ENCODE peak calls at places on chromosome 17, in ten cellular contexts. S, T, D, V, W, U, Y, P, L and Q are unnamed samples.
A peak's percentile ranks its signal among the peaks of the same experiment; 100 is the strongest.

GRCh38 chr17:78173025-78173715 is 4.8 kb downstream of the SYNGR2 start:
- DNase-seq in Y (no peak), L (no peak), V (no peak), T (no peak), W (no peak), P (no peak), U (no peak), D (peak; percentile 23), S (no peak), Q (no peak)

GRCh38 chr17:45907720-45908395 is 13.5 kb downstream of the MAPT start:
- DNase-seq in U (no peak), P (peak; percentile 61), S (no peak), D (no peak), V (no peak), L (no peak), Y (no peak), T (no peak), W (no peak), Q (no peak)

GRCh38 chr17:46003907-46004748 is 5.1 kb downstream of the STH start:
- DNase-seq in L (no peak), S (no peak), V (peak; percentile 38), W (no peak), D (no peak), U (peak; percentile 73), P (no peak), T (no peak), Y (no peak), Q (peak; percentile 45)

GRCh38 chr17:6248061-6248460 is 177.9 kb downstream of the WSCD1 start:
- DNase-seq in V (no peak), T (no peak), P (no peak), Y (no peak), D (no peak), S (no peak), U (no peak), W (no peak), L (no peak), Q (no peak)

GRCh38 chr17:79899584-79899983 is 60.3 kb upstream of the CBX4 start:
- DNase-seq in D (no peak), P (no peak), T (no peak), W (no peak), U (no peak), Y (no peak), L (no peak), S (no peak), V (no peak), Q (no peak)

GRCh38 chr17:16987001-16987829 is 15.3 kb upstream of the TNFRSF13B start:
- DNase-seq in W (no peak), T (no peak), V (no peak), U (no peak), Y (no peak), L (no peak), D (no peak), P (no peak), S (no peak), Q (no peak)

GRCh38 chr17:72187544-72187943 is 66.7 kb downstream of the SOX9 start:
- DNase-seq in P (no peak), L (no peak), V (peak; percentile 85), T (no peak), S (no peak), W (no peak), U (no peak), D (no peak), Y (no peak), Q (no peak)

GRCh38 chr17:39663688-39664580 is 1.2 kb upstream of the TCAP start:
- DNase-seq in D (no peak), Y (no peak), T (no peak), L (no peak), V (peak; percentile 27), W (no peak), U (no peak), S (no peak), P (peak; percentile 87), Q (no peak)

GRCh38 chr17:75152971-75153853 is 1.1 kb downstream of the JPT1 start:
- DNase-seq in L (peak; percentile 38), Y (no peak), W (no peak), P (peak; percentile 60), D (no peak), U (peak; percentile 82), V (peak; percentile 24), T (peak; percentile 46), S (no peak), Q (peak; percentile 69)

GRCh38 chr17:77391668-77392375 is 251.1 kb downstream of the SEC14L1 start:
- DNase-seq in V (peak; percentile 90), S (no peak), D (no peak), U (peak; percentile 78), Y (no peak), P (no peak), W (peak; percentile 51), L (peak; percentile 39), T (peak; percentile 48), Q (peak; percentile 88)

GRCh38 chr17:64615025-64615677 is 47.0 kb downstream of the SMURF2 start:
- DNase-seq in Y (no peak), T (no peak), D (no peak), L (no peak), S (no peak), U (no peak), W (no peak), P (no peak), V (peak; percentile 73), Q (no peak)

GRCh38 chr17:77501751-77502625 is 361.2 kb downstream of the SEC14L1 start:
- DNase-seq in D (no peak), Y (no peak), P (peak; percentile 6), V (no peak), S (no peak), T (no peak), L (no peak), U (no peak), W (no peak), Q (no peak)

GRCh38 chr17:12047977-12048376 is 27.3 kb downstream of the MAP2K4 start:
- DNase-seq in T (no peak), Y (no peak), U (no peak), D (no peak), V (peak; percentile 20), L (no peak), S (no peak), W (no peak), P (no peak), Q (peak; percentile 56)

GRCh38 chr17:56593741-56594527 is 435 bp downstream of the NOG start:
- DNase-seq in P (peak; percentile 70), Y (no peak), D (peak; percentile 6), W (no peak), V (peak; percentile 66), T (peak; percentile 59), L (peak; percentile 44), S (no peak), U (peak; percentile 37), Q (peak; percentile 79)

GRCh38 chr17:36124879-36125824 is 21.5 kb downstream of the CCL4 start:
- DNase-seq in V (no peak), T (no peak), D (no peak), W (no peak), L (no peak), P (no peak), U (no peak), S (no peak), Y (no peak), Q (no peak)

GRCh38 chr17:55990332-55991006 is 162.8 kb upstream of the ANKFN1 start:
- DNase-seq in U (no peak), V (no peak), S (no peak), W (no peak), T (no peak), D (no peak), L (no peak), P (peak; percentile 70), Y (no peak), Q (no peak)

GRCh38 chr17:50686494-50687199 is 21.1 kb downstream of the ANKRD40 start:
- DNase-seq in S (no peak), L (peak; percentile 33), V (peak; percentile 80), P (no peak), W (peak; percentile 89), T (no peak), D (no peak), Y (no peak), U (no peak), Q (peak; percentile 94)

GRCh38 chr17:39826334-39826733 is 37.8 kb downstream of the IKZF3 start:
- DNase-seq in V (no peak), L (no peak), Y (no peak), W (no peak), D (no peak), T (no peak), S (no peak), U (no peak), P (no peak), Q (no peak)

GRCh38 chr17:39700148-39700987 is 504 bp downstream of the ERBB2 start:
- DNase-seq in L (no peak), W (no peak), D (no peak), T (no peak), Y (no peak), P (no peak), U (no peak), S (no peak), V (peak; percentile 32), Q (no peak)

GRCh38 chr17:69572747-69573146 is 158.2 kb downstream of the MAP2K6 start:
- DNase-seq in T (no peak), Y (no peak), P (no peak), L (no peak), W (no peak), U (peak; percentile 14), D (no peak), V (no peak), S (no peak), Q (no peak)

GRCh38 chr17:17439971-17440843 is 36.6 kb upstream of the MED9 start:
- DNase-seq in L (peak; percentile 48), P (peak; percentile 78), Y (no peak), V (peak; percentile 58), T (peak; percentile 81), W (no peak), U (peak; percentile 31), D (peak; percentile 53), S (peak; percentile 37), Q (peak; percentile 78)

GRCh38 chr17:9532715-9533114 is 42.9 kb downstream of the STX8 start:
- DNase-seq in V (no peak), U (no peak), S (no peak), Y (no peak), D (no peak), L (no peak), P (no peak), T (no peak), W (no peak), Q (no peak)

GRCh38 chr17:8012045-8012580 is 9.7 kb downstream of the GUCY2D start:
- DNase-seq in L (no peak), D (no peak), U (no peak), P (no peak), T (no peak), W (no peak), V (no peak), S (no peak), Y (no peak), Q (no peak)

GRCh38 chr17:29143894-29144293 is 36.3 kb downstream of the MYO18A start:
- DNase-seq in V (no peak), D (no peak), P (peak; percentile 90), L (no peak), W (no peak), U (peak; percentile 66), Y (no peak), T (no peak), S (no peak), Q (peak; percentile 37)

GRCh38 chr17:39928868-39929651 is 1.5 kb downstream of the LRRC3C start:
- DNase-seq in U (no peak), S (no peak), D (no peak), T (no peak), W (no peak), P (no peak), V (peak; percentile 93), L (peak; percentile 97), Y (peak; percentile 68), Q (peak; percentile 85)

GRCh38 chr17:67700037-67700436 is 17.7 kb upstream of the NOL11 start:
- DNase-seq in V (no peak), Y (no peak), W (no peak), T (no peak), L (no peak), D (no peak), P (no peak), S (no peak), U (no peak), Q (no peak)

GRCh38 chr17:32484041-32484461 is 2.7 kb upstream of the CDK5R1 start:
- DNase-seq in U (no peak), L (no peak), V (no peak), S (no peak), D (no peak), T (no peak), W (no peak), P (no peak), Y (no peak), Q (no peak)

GRCh38 chr17:4583796-4584124 is 569 bp upstream of the SMTNL2 start:
- DNase-seq in P (peak; percentile 88), U (peak; percentile 27), D (no peak), L (no peak), V (peak; percentile 40), Y (no peak), T (no peak), W (no peak), S (no peak), Q (no peak)